ENCODE peak calls at places on chromosome 12, in seven cellular contexts. K is tibial artery; I is activated CD4-positive, alpha-beta T cell treated with anti-CD3 and anti-CD28 coated beads, Interleukin-2, amount 10 ng/mL, durations not matched to agents 7 days and 5 days; B is HEK293T; H is activated CD4-positive, CD25-positive, alpha-beta regulatory T cell; O is WERI-Rb-1; U is MM.1S. L is an unnamed sample.

GRCh38 chr12:7989827-7990491 is 42.6 kb upstream of the FOXJ2 start:
- DNase-seq in K (no peak), I (peak), B (no peak), H (no peak), O (no peak), U (no peak), L (no peak)

GRCh38 chr12:74890237-74890599 is 319.4 kb downstream of the KCNC2 start:
- DNase-seq in K (no peak), I (no peak), B (peak), H (no peak), O (no peak), U (peak), L (peak)

GRCh38 chr12:97404549-97404948 is 58.1 kb upstream of the RMST start:
- DNase-seq in K (no peak), I (no peak), B (peak), H (no peak), O (peak), U (peak), L (peak)

GRCh38 chr12:55972045-55972843 is 1.6 kb upstream of the RAB5B start:
- DNase-seq in K (no peak), I (no peak), B (no peak), H (no peak), O (no peak), U (no peak), L (no peak)

GRCh38 chr12:92551853-92552397 is 150.9 kb upstream of the PLEKHG7 start:
- DNase-seq in K (no peak), I (no peak), B (no peak), H (no peak), O (no peak), U (peak), L (no peak)

GRCh38 chr12:62438098-62438692 is 28.4 kb upstream of the MON2 start:
- DNase-seq in K (no peak), I (peak), B (peak), H (no peak), O (peak), U (peak), L (peak)

GRCh38 chr12:9617124-9617523 is 9.4 kb upstream of the KLRB1 start:
- DNase-seq in K (no peak), I (no peak), B (no peak), H (no peak), O (no peak), U (no peak), L (no peak)

GRCh38 chr12:117026921-117027250 is 72.3 kb downstream of the TESC start:
- DNase-seq in K (no peak), I (no peak), B (no peak), H (no peak), O (no peak), U (no peak), L (no peak)

GRCh38 chr12:77238368-77238767 is 173.0 kb upstream of the E2F7 start:
- DNase-seq in K (no peak), I (no peak), B (no peak), H (no peak), O (no peak), U (no peak), L (no peak)

GRCh38 chr12:108112815-108113556 is 16.1 kb upstream of the WSCD2 start:
- DNase-seq in K (no peak), I (no peak), B (no peak), H (no peak), O (no peak), U (no peak), L (no peak)

GRCh38 chr12:88420460-88420859 is 159.8 kb downstream of the KITLG start:
- DNase-seq in K (no peak), I (no peak), B (no peak), H (no peak), O (no peak), U (no peak), L (peak)

GRCh38 chr12:15152456-15152855 is 68.8 kb downstream of the RERG start:
- DNase-seq in K (peak), I (no peak), B (no peak), H (no peak), O (no peak), U (no peak), L (no peak)

GRCh38 chr12:1719139-1719538 is 28.3 kb downstream of the ADIPOR2 start:
- DNase-seq in K (no peak), I (no peak), B (no peak), H (no peak), O (no peak), U (no peak), L (no peak)

GRCh38 chr12:126384029-126384564 is 1318.9 kb downstream of the AACS start:
- DNase-seq in K (no peak), I (no peak), B (no peak), H (no peak), O (no peak), U (no peak), L (no peak)

GRCh38 chr12:57145460-57146059 is 1.9 kb downstream of the LRP1-AS start:
- DNase-seq in K (no peak), I (no peak), B (no peak), H (no peak), O (no peak), U (no peak), L (no peak)

GRCh38 chr12:107847430-107847829 is 72.9 kb downstream of the ASCL4 start:
- DNase-seq in K (no peak), I (no peak), B (no peak), H (no peak), O (no peak), U (no peak), L (no peak)

GRCh38 chr12:120647375-120647755 is 6.9 kb downstream of the CABP1 start:
- DNase-seq in K (no peak), I (no peak), B (no peak), H (no peak), O (no peak), U (no peak), L (no peak)

GRCh38 chr12:55637467-55637866 is 775 bp downstream of the OR10P1 start:
- DNase-seq in K (no peak), I (peak), B (no peak), H (no peak), O (no peak), U (no peak), L (no peak)

GRCh38 chr12:6979453-6979852 is 8.7 kb downstream of the EMG1 start:
- DNase-seq in K (no peak), I (no peak), B (no peak), H (no peak), O (no peak), U (no peak), L (no peak)

GRCh38 chr12:107091989-107092641 is 1.2 kb downstream of the CRY1 start:
- DNase-seq in K (no peak), I (peak), B (peak), H (no peak), O (peak), U (peak), L (peak)

GRCh38 chr12:5921027-5921909 is 23.8 kb downstream of the ANO2 start:
- DNase-seq in K (peak), I (no peak), B (no peak), H (no peak), O (no peak), U (no peak), L (no peak)

GRCh38 chr12:123037791-123038190 is 57.3 kb downstream of the ARL6IP4 start:
- DNase-seq in K (no peak), I (no peak), B (no peak), H (no peak), O (no peak), U (no peak), L (no peak)

L was measured in stromal cell of bone marrow.